ENCODE peak calls at places on chromosomes 3 and 15, in eight cellular contexts. O is Peyer's patch; Y is HEK293T; Z is occipital lobe; J is activated CD8-positive, alpha-beta memory T cell treated with anti-CD3 and anti-CD28 coated beads, Interleukin-2, amount 10 ng/mL, durations not matched to agents 7 days and 5 days; H is amniotic stem cell; W is IMR-90; G is skeletal muscle cell. L is an unnamed sample.

GRCh38 chr15:31227954-31228542 is 98.6 kb upstream of the KLF13 start:
- DNase-seq in O (no peak), Y (no peak), Z (no peak), J (no peak), H (no peak), W (no peak), G (no peak), L (no peak)

GRCh38 chr3:193590088-193590856 is 2.7 kb upstream of the OPA1 start:
- DNase-seq in O (no peak), Y (peak; percentile 10), Z (no peak), J (no peak), H (peak; percentile 20), W (peak; percentile 65), G (peak; percentile 20), L (peak; percentile 45)

GRCh38 chr15:92929002-92929401 is 28.9 kb downstream of the CHD2 start:
- DNase-seq in O (no peak), Y (no peak), Z (no peak), J (no peak), H (no peak), W (no peak), G (no peak), L (no peak)

GRCh38 chr3:24400450-24400849 is 94.2 kb downstream of the THRB start:
- DNase-seq in O (no peak), Y (no peak), Z (no peak), J (no peak), H (no peak), W (no peak), G (no peak), L (no peak)

GRCh38 chr15:49088996-49089395 is 42.8 kb upstream of the SECISBP2L start:
- DNase-seq in O (no peak), Y (no peak), Z (no peak), J (no peak), H (no peak), W (no peak), G (no peak), L (no peak)

GRCh38 chr15:100651253-100651652 is 48.9 kb downstream of the ASB7 start:
- DNase-seq in O (no peak), Y (no peak), Z (no peak), J (no peak), H (no peak), W (peak; percentile 46), G (no peak), L (no peak)

GRCh38 chr15:74725845-74726773 is 781 bp upstream of the CYP1A1 start:
- DNase-seq in O (peak; percentile 61), Y (peak; percentile 59), Z (no peak), J (peak; percentile 77), H (no peak), W (no peak), G (no peak), L (peak; percentile 64)

GRCh38 chr15:49468440-49468839 is 45.4 kb downstream of the FGF7 start:
- DNase-seq in O (no peak), Y (no peak), Z (no peak), J (no peak), H (no peak), W (peak; percentile 51), G (no peak), L (no peak)

GRCh38 chr3:184568918-184569829 is 7.6 kb downstream of the EPHB3 start:
- DNase-seq in O (peak; percentile 77), Y (peak; percentile 31), Z (peak; percentile 72), J (no peak), H (peak; percentile 93), W (peak; percentile 97), G (peak; percentile 81), L (peak; percentile 65)